ENCODE peak calls at places on chromosomes 13 and 19, in five cellular contexts. One of them, this sample, is unnamed.

GRCh38 chr19:48351341-48351752 is 12.4 kb downstream of the TMEM143 start:
- DNase-seq in ascending aorta: peak; percentile 82
- DNase-seq in suprapubic skin: no peak
- DNase-seq in AG04450: no peak
- DNase-seq in tibial nerve: peak; percentile 44
- DNase-seq in this sample: no peak

GRCh38 chr19:15265849-15266248 is 33.6 kb upstream of the EPHX3 start:
- DNase-seq in ascending aorta: peak; percentile 97
- DNase-seq in suprapubic skin: peak; percentile 85
- DNase-seq in AG04450: peak; percentile 96
- DNase-seq in tibial nerve: peak; percentile 84
- DNase-seq in this sample: no peak

GRCh38 chr19:17553256-17553655 is 2.2 kb upstream of the COLGALT1 start:
- DNase-seq in ascending aorta: peak; percentile 71
- DNase-seq in suprapubic skin: no peak
- DNase-seq in AG04450: peak; percentile 79
- DNase-seq in tibial nerve: peak; percentile 54
- DNase-seq in this sample: no peak

GRCh38 chr13:75803175-75803611 is 167.1 kb downstream of the LMO7 start:
- DNase-seq in ascending aorta: no peak
- DNase-seq in suprapubic skin: no peak
- DNase-seq in AG04450: no peak
- DNase-seq in tibial nerve: no peak
- DNase-seq in this sample: no peak

GRCh38 chr13:36712290-36712689 is 38.5 kb downstream of the SERTM1 start:
- DNase-seq in ascending aorta: no peak
- DNase-seq in suprapubic skin: no peak
- DNase-seq in AG04450: no peak
- DNase-seq in tibial nerve: no peak
- DNase-seq in this sample: no peak

GRCh38 chr19:55546822-55547614 is 1.7 kb upstream of the SBK3 start:
- DNase-seq in ascending aorta: peak; percentile 94
- DNase-seq in suprapubic skin: no peak
- DNase-seq in AG04450: peak; percentile 43
- DNase-seq in tibial nerve: peak; percentile 30
- DNase-seq in this sample: no peak

GRCh38 chr19:55486971-55487883 is 1.0 kb upstream of the SSC5D start:
- DNase-seq in ascending aorta: peak; percentile 88
- DNase-seq in suprapubic skin: no peak
- DNase-seq in AG04450: peak; percentile 92
- DNase-seq in tibial nerve: peak; percentile 57
- DNase-seq in this sample: no peak

GRCh38 chr19:1019616-1019961 is 1.3 kb downstream of the TMEM259 start:
- DNase-seq in ascending aorta: no peak
- DNase-seq in suprapubic skin: no peak
- DNase-seq in AG04450: no peak
- DNase-seq in tibial nerve: no peak
- DNase-seq in this sample: no peak

GRCh38 chr19:21398851-21399250 is 1.9 kb downstream of the ZNF493 start:
- DNase-seq in ascending aorta: no peak
- DNase-seq in suprapubic skin: no peak
- DNase-seq in AG04450: no peak
- DNase-seq in tibial nerve: no peak
- DNase-seq in this sample: no peak

GRCh38 chr13:93290503-93290902 is 63.9 kb downstream of the GPC6 start:
- DNase-seq in ascending aorta: no peak
- DNase-seq in suprapubic skin: no peak
- DNase-seq in AG04450: no peak
- DNase-seq in tibial nerve: no peak
- DNase-seq in this sample: no peak

GRCh38 chr19:50949792-50950320 is 3.0 kb downstream of the KLK5 start:
- DNase-seq in ascending aorta: no peak
- DNase-seq in suprapubic skin: no peak
- DNase-seq in AG04450: no peak
- DNase-seq in tibial nerve: no peak
- DNase-seq in this sample: no peak

GRCh38 chr19:54136086-54136863 is 1.3 kb upstream of the CNOT3 start:
- DNase-seq in ascending aorta: no peak
- DNase-seq in suprapubic skin: no peak
- DNase-seq in AG04450: no peak
- DNase-seq in tibial nerve: no peak
- DNase-seq in this sample: peak; percentile 91

GRCh38 chr13:91154553-91154952 is 192.9 kb upstream of the MIR17HG start:
- DNase-seq in ascending aorta: no peak
- DNase-seq in suprapubic skin: no peak
- DNase-seq in AG04450: no peak
- DNase-seq in tibial nerve: no peak
- DNase-seq in this sample: no peak

GRCh38 chr19:19460761-19461265 is 54.5 kb downstream of the TSSK6 start:
- DNase-seq in ascending aorta: peak; percentile 79
- DNase-seq in suprapubic skin: peak; percentile 87
- DNase-seq in AG04450: no peak
- DNase-seq in tibial nerve: peak; percentile 33
- DNase-seq in this sample: no peak

GRCh38 chr13:73870036-73870741 is 264.0 kb downstream of the KLF12 start:
- DNase-seq in ascending aorta: no peak
- DNase-seq in suprapubic skin: no peak
- DNase-seq in AG04450: no peak
- DNase-seq in tibial nerve: no peak
- DNase-seq in this sample: no peak

GRCh38 chr13:68304287-68304893 is 1074.3 kb upstream of the PCDH9 start:
- DNase-seq in ascending aorta: no peak
- DNase-seq in suprapubic skin: no peak
- DNase-seq in AG04450: no peak
- DNase-seq in tibial nerve: no peak
- DNase-seq in this sample: no peak

GRCh38 chr13:37540228-37540627 is 58.3 kb downstream of the POSTN start:
- DNase-seq in ascending aorta: no peak
- DNase-seq in suprapubic skin: no peak
- DNase-seq in AG04450: peak; percentile 75
- DNase-seq in tibial nerve: no peak
- DNase-seq in this sample: no peak

GRCh38 chr19:40523322-40524047 is 53.2 kb upstream of the SHKBP1 start:
- DNase-seq in ascending aorta: peak; percentile 68
- DNase-seq in suprapubic skin: no peak
- DNase-seq in AG04450: no peak
- DNase-seq in tibial nerve: no peak
- DNase-seq in this sample: no peak

GRCh38 chr19:13150919-13151604 is 851 bp downstream of the IER2 start:
- DNase-seq in ascending aorta: no peak
- DNase-seq in suprapubic skin: no peak
- DNase-seq in AG04450: no peak
- DNase-seq in tibial nerve: no peak
- DNase-seq in this sample: peak; percentile 92

GRCh38 chr13:43664700-43665191 is 122.0 kb downstream of the ENOX1 start:
- DNase-seq in ascending aorta: no peak
- DNase-seq in suprapubic skin: no peak
- DNase-seq in AG04450: peak; percentile 37
- DNase-seq in tibial nerve: no peak
- DNase-seq in this sample: no peak

GRCh38 chr13:41699759-41700158 is 242.4 kb downstream of the RGCC start:
- DNase-seq in ascending aorta: no peak
- DNase-seq in suprapubic skin: no peak
- DNase-seq in AG04450: no peak
- DNase-seq in tibial nerve: no peak
- DNase-seq in this sample: no peak

GRCh38 chr19:16143399-16144215 is at the start of gene HSH2D:
- DNase-seq in ascending aorta: peak; percentile 74
- DNase-seq in suprapubic skin: no peak
- DNase-seq in AG04450: no peak
- DNase-seq in tibial nerve: no peak
- DNase-seq in this sample: no peak

GRCh38 chr13:44879452-44880058 is 109.7 kb downstream of the NUFIP1 start:
- DNase-seq in ascending aorta: peak; percentile 51
- DNase-seq in suprapubic skin: no peak
- DNase-seq in AG04450: no peak
- DNase-seq in tibial nerve: no peak
- DNase-seq in this sample: no peak

GRCh38 chr19:55156202-55157063 is 1.1 kb downstream of the TNNI3 start:
- DNase-seq in ascending aorta: no peak
- DNase-seq in suprapubic skin: no peak
- DNase-seq in AG04450: no peak
- DNase-seq in tibial nerve: no peak
- DNase-seq in this sample: no peak

GRCh38 chr13:30396434-30397075 is 25.7 kb upstream of the UBE2L5 start:
- DNase-seq in ascending aorta: no peak
- DNase-seq in suprapubic skin: no peak
- DNase-seq in AG04450: no peak
- DNase-seq in tibial nerve: no peak
- DNase-seq in this sample: no peak

GRCh38 chr13:30400376-30400775 is 21.9 kb upstream of the UBE2L5 start:
- DNase-seq in ascending aorta: no peak
- DNase-seq in suprapubic skin: no peak
- DNase-seq in AG04450: no peak
- DNase-seq in tibial nerve: no peak
- DNase-seq in this sample: no peak

GRCh38 chr13:30395192-30396158 is 26.8 kb upstream of the UBE2L5 start:
- DNase-seq in ascending aorta: peak; percentile 95
- DNase-seq in suprapubic skin: peak; percentile 98
- DNase-seq in AG04450: peak; percentile 88
- DNase-seq in tibial nerve: peak; percentile 93
- DNase-seq in this sample: peak; percentile 100

GRCh38 chr13:30398601-30399072 is 23.7 kb upstream of the UBE2L5 start:
- DNase-seq in ascending aorta: no peak
- DNase-seq in suprapubic skin: no peak
- DNase-seq in AG04450: no peak
- DNase-seq in tibial nerve: no peak
- DNase-seq in this sample: no peak

DNA sequence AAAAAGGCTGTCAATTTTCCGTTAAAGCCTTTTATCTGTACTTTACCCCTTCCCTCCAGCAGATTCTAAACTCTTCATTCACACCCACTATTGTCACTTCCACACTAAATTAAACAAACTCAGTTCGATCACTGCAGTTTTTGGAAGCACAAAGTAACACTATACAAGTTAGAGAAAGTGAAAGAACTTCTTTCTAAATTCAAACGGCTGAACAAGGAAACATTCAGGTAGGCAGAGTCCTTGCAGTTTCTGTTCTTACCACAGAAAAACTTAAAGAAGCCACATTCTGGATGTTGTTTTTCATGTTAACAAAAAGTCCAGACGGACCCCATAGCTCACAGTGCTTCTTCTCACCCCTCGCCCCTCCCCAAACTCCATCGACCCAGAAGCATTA is 27.5 kb upstream of the UBE2L5 start:
- DNase-seq in ascending aorta: no peak
- DNase-seq in suprapubic skin: no peak
- DNase-seq in AG04450: no peak
- DNase-seq in tibial nerve: no peak
- DNase-seq in this sample: no peak
- H3K27ac ChIP-seq in ascending aorta: peak overlapping the region; percentile 89
- H3K27ac ChIP-seq in suprapubic skin: peak overlapping the region; percentile 97
- H3K27ac ChIP-seq in AG04450: peak overlapping the region; percentile 96
- H3K27ac ChIP-seq in tibial nerve: peak overlapping the region; percentile 94
- H3K27ac ChIP-seq in this sample: peak overlapping the region; percentile 94

DNA sequence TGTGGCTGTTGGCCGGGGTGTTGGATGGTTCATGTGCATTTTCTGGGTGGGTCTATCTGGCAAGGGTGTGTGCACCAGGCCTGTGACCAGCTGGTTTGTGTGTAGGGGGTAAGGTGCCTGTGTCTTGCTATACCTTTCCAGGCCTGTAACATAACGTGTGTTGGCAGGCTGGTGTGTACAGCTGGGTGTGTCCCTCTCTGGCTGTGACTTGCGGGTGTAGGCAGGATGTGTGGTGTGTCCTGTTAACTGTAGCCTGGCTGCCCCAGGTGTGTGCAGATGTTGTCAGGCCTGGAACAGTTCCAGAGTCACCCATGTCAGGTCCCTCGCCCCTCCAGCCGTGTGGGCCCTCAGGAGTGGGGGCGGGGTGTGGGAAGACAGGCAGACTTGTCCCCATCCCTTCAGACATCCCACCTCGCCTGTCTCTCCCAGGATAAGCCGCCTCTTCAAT is 9.8 kb downstream of the KCTD15 start:
- DNase-seq in ascending aorta: no peak
- DNase-seq in suprapubic skin: no peak
- DNase-seq in AG04450: no peak
- DNase-seq in tibial nerve: no peak
- DNase-seq in this sample: no peak
- TF ChIP-seq CTCF in ascending aorta: no peak
- TF ChIP-seq CTCF in suprapubic skin: no peak
- TF ChIP-seq CTCF in AG04450: no peak
- TF ChIP-seq CTCF in tibial nerve: no peak
- TF ChIP-seq CTCF in this sample: no peak

GRCh38 chr13:27962128-27962841 is 6.8 kb downstream of the CDX2 start:
- DNase-seq in ascending aorta: no peak
- DNase-seq in suprapubic skin: peak; percentile 43
- DNase-seq in AG04450: no peak
- DNase-seq in tibial nerve: no peak
- DNase-seq in this sample: no peak
- H3K27ac ChIP-seq in ascending aorta: no peak overlapping the region
- H3K27ac ChIP-seq in suprapubic skin: no peak overlapping the region
- H3K27ac ChIP-seq in AG04450: no peak overlapping the region
- H3K27ac ChIP-seq in tibial nerve: no peak overlapping the region
- H3K27ac ChIP-seq in this sample: no peak overlapping the region

GRCh38 chr19:30074096-30074495 is 132.1 kb downstream of the URI1 start:
- DNase-seq in ascending aorta: peak; percentile 27
- DNase-seq in suprapubic skin: peak; percentile 34
- DNase-seq in AG04450: no peak
- DNase-seq in tibial nerve: no peak
- DNase-seq in this sample: no peak

GRCh38 chr19:30076751-30077670 is 135.0 kb downstream of the URI1 start:
- DNase-seq in ascending aorta: peak; percentile 38
- DNase-seq in suprapubic skin: peak; percentile 73
- DNase-seq in AG04450: no peak
- DNase-seq in tibial nerve: no peak
- DNase-seq in this sample: no peak

GRCh38 chr19:30074741-30075460 is 132.9 kb downstream of the URI1 start:
- DNase-seq in ascending aorta: peak; percentile 37
- DNase-seq in suprapubic skin: peak; percentile 57
- DNase-seq in AG04450: no peak
- DNase-seq in tibial nerve: no peak
- DNase-seq in this sample: no peak

GRCh38 chr19:30077851-30078355 is 135.9 kb downstream of the URI1 start:
- DNase-seq in ascending aorta: peak; percentile 50
- DNase-seq in suprapubic skin: peak; percentile 74
- DNase-seq in AG04450: no peak
- DNase-seq in tibial nerve: no peak
- DNase-seq in this sample: no peak

DNA sequence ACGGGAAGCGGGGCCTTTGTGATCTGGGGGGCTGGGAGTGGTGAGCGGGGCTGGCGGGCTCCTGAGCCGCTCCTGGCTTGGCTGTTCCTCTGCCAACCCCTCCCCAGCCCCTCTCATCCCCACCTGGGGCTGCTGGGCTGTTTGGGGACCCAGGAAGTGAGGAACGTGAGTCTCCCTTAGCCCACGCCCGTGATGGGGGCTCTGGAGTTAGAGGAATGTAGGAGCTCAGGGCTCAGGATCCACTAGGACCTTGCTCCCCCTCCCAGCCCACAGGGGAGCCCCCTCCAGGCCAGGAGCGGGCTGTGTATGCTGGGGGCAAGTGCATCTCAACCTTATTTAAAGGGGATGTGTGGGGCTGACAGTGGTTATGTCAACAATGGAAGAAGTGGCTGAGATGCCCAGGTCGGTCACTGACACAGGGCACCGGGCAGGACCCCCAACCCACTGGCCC is 134.1 kb downstream of the URI1 start:
- DNase-seq in ascending aorta: peak; percentile 31
- DNase-seq in suprapubic skin: peak; percentile 58
- DNase-seq in AG04450: no peak
- DNase-seq in tibial nerve: no peak
- DNase-seq in this sample: no peak
- TF ChIP-seq CTCF in ascending aorta: no peak
- TF ChIP-seq CTCF in suprapubic skin: no peak
- TF ChIP-seq CTCF in AG04450: no peak
- TF ChIP-seq CTCF in tibial nerve: no peak
- TF ChIP-seq CTCF in this sample: no peak

This sample was measured in vagina.